ENCODE peak calls at places on chromosome 5, in eight cellular contexts. T is IMR-90; Z is foreskin fibroblast; W is neuronal stem cell; N is hepatocyte; P is neural progenitor cell; D is CD8-positive, alpha-beta T cell; B is AG10803. H is an unnamed sample.

GRCh38 chr5:112848116-112848811 is 12.8 kb upstream of the SRP19 start:
- DNase-seq in T (peak; percentile 78), Z (peak; percentile 63), W (peak; percentile 54), N (peak; percentile 67), P (peak; percentile 78), D (no peak), B (peak; percentile 75), H (peak; percentile 65)

GRCh38 chr5:57653636-57654290 is 171.2 kb upstream of the ACTBL2 start:
- DNase-seq in T (no peak), Z (no peak), W (no peak), N (no peak), P (no peak), D (no peak), B (no peak), H (no peak)

GRCh38 chr5:162119801-162120200 is 52.2 kb downstream of the GABRG2 start:
- DNase-seq in T (no peak), Z (no peak), W (no peak), N (no peak), P (no peak), D (no peak), B (no peak), H (no peak)

GRCh38 chr5:43981556-43981955 is 378.6 kb downstream of the NNT start:
- DNase-seq in T (no peak), Z (no peak), W (no peak), N (no peak), P (peak; percentile 14), D (no peak), B (no peak), H (no peak)

GRCh38 chr5:145587308-145588071 is 247.7 kb downstream of the PRELID2 start:
- DNase-seq in T (peak; percentile 93), Z (peak; percentile 61), W (no peak), N (peak; percentile 78), P (no peak), D (no peak), B (peak; percentile 84), H (peak; percentile 96)

GRCh38 chr5:180153099-180153498 is 55.9 kb downstream of the RASGEF1C start:
- DNase-seq in T (no peak), Z (no peak), W (no peak), N (no peak), P (no peak), D (no peak), B (no peak), H (no peak)

GRCh38 chr5:110768138-110768845 is 29.5 kb downstream of the SLC25A46 start:
- DNase-seq in T (peak; percentile 77), Z (peak; percentile 66), W (no peak), N (no peak), P (no peak), D (no peak), B (peak; percentile 78), H (peak; percentile 39)

GRCh38 chr5:159038907-159039306 is 60.8 kb downstream of the EBF1 start:
- DNase-seq in T (peak; percentile 90), Z (peak; percentile 84), W (no peak), N (no peak), P (no peak), D (no peak), B (peak; percentile 96), H (peak; percentile 88)

GRCh38 chr5:150311015-150311692 is 8.4 kb upstream of the ARSI start:
- DNase-seq in T (no peak), Z (no peak), W (no peak), N (no peak), P (peak; percentile 54), D (no peak), B (no peak), H (no peak)

GRCh38 chr5:37665272-37665671 is 174.6 kb downstream of the GDNF start:
- DNase-seq in T (peak; percentile 70), Z (no peak), W (no peak), N (no peak), P (no peak), D (no peak), B (peak; percentile 67), H (peak; percentile 49)

GRCh38 chr5:41925555-41925946 is 470 bp downstream of the FBXO4 start:
- DNase-seq in T (peak; percentile 24), Z (peak; percentile 13), W (peak; percentile 9), N (no peak), P (peak; percentile 18), D (peak; percentile 6), B (peak; percentile 33), H (peak; percentile 37)

GRCh38 chr5:63958654-63959053 is 3.6 kb downstream of the HTR1A start:
- DNase-seq in T (no peak), Z (no peak), W (no peak), N (no peak), P (peak; percentile 65), D (no peak), B (no peak), H (no peak)

GRCh38 chr5:179791881-179792611 is 1.7 kb upstream of the LTC4S start:
- DNase-seq in T (no peak), Z (no peak), W (no peak), N (no peak), P (no peak), D (no peak), B (no peak), H (no peak)

GRCh38 chr5:132060501-132061161 is at the start of gene IL3:
- DNase-seq in T (no peak), Z (no peak), W (no peak), N (no peak), P (no peak), D (no peak), B (no peak), H (no peak)

GRCh38 chr5:5306696-5307095 is 115.8 kb upstream of the ICE1 start:
- DNase-seq in T (peak; percentile 4), Z (peak; percentile 2), W (no peak), N (no peak), P (no peak), D (no peak), B (peak; percentile 87), H (peak; percentile 82)

GRCh38 chr5:77994943-77995342 is 218.8 kb upstream of the TBCA start:
- DNase-seq in T (no peak), Z (no peak), W (no peak), N (no peak), P (no peak), D (no peak), B (peak; percentile 5), H (no peak)

GRCh38 chr5:53478411-53479044 is 1.9 kb upstream of the FST start:
- DNase-seq in T (peak; percentile 63), Z (no peak), W (peak; percentile 78), N (peak; percentile 71), P (peak; percentile 92), D (no peak), B (peak; percentile 71), H (peak; percentile 32)

GRCh38 chr5:165630211-165630866 is 2124.9 kb downstream of the MAT2B start:
- DNase-seq in T (peak; percentile 64), Z (no peak), W (peak; percentile 76), N (peak; percentile 84), P (peak; percentile 86), D (no peak), B (peak; percentile 9), H (peak; percentile 31)

DNA sequence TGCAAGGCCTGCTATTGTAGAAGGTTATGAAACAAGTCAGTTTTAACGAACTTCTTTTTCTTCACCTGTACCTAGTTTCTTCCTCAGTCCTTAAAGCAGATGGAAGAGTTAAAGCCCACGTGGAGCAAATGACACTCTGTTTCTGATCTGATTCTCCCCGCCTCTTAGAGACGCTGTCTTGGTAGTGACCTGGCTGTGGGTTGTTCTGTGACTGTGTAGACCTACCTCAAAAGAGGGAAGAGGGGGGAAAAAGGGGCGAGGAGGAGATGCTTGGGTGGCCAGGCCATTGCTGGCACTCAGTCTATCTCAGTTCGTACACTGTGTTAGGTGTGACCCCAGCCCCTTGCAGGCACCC is 610 bp downstream of the GFRA3 start:
- DNase-seq in T (no peak), Z (no peak), W (no peak), N (no peak), P (no peak), D (no peak), B (no peak), H (no peak)
- H3K4me3 ChIP-seq in T (peak overlapping the region; percentile 30), Z (peak overlapping the region; percentile 24), W (peak overlapping the region; percentile 81), N (no peak overlapping the region), P (peak overlapping the region; percentile 58), D (no peak overlapping the region), B (peak overlapping the region; percentile 30), H (peak overlapping the region; percentile 22)

GRCh38 chr5:124660229-124661093 is 86.0 kb downstream of the ZNF608 start:
- DNase-seq in T (no peak), Z (no peak), W (no peak), N (no peak), P (peak; percentile 22), D (no peak), B (peak; percentile 33), H (peak; percentile 78)

GRCh38 chr5:124659798-124660197 is 86.6 kb downstream of the ZNF608 start:
- DNase-seq in T (no peak), Z (no peak), W (no peak), N (no peak), P (no peak), D (no peak), B (no peak), H (no peak)

GRCh38 chr5:124662261-124662781 is 84.1 kb downstream of the ZNF608 start:
- DNase-seq in T (no peak), Z (no peak), W (peak; percentile 51), N (peak; percentile 65), P (peak; percentile 62), D (no peak), B (no peak), H (no peak)

GRCh38 chr5:124663101-124663506 is 83.3 kb downstream of the ZNF608 start:
- DNase-seq in T (no peak), Z (peak; percentile 26), W (no peak), N (no peak), P (peak; percentile 45), D (no peak), B (no peak), H (no peak)

GRCh38 chr5:124661317-124662141 is 84.9 kb downstream of the ZNF608 start:
- DNase-seq in T (peak; percentile 92), Z (peak; percentile 76), W (peak; percentile 86), N (peak; percentile 85), P (peak; percentile 88), D (no peak), B (peak; percentile 81), H (peak; percentile 97)
- H3K4me3 ChIP-seq in T (no peak overlapping the region), Z (no peak overlapping the region), W (no peak overlapping the region), N (no peak overlapping the region), P (peak overlapping the region; percentile 41), D (no peak overlapping the region), B (no peak overlapping the region), H (peak overlapping the region; percentile 11)

DNA sequence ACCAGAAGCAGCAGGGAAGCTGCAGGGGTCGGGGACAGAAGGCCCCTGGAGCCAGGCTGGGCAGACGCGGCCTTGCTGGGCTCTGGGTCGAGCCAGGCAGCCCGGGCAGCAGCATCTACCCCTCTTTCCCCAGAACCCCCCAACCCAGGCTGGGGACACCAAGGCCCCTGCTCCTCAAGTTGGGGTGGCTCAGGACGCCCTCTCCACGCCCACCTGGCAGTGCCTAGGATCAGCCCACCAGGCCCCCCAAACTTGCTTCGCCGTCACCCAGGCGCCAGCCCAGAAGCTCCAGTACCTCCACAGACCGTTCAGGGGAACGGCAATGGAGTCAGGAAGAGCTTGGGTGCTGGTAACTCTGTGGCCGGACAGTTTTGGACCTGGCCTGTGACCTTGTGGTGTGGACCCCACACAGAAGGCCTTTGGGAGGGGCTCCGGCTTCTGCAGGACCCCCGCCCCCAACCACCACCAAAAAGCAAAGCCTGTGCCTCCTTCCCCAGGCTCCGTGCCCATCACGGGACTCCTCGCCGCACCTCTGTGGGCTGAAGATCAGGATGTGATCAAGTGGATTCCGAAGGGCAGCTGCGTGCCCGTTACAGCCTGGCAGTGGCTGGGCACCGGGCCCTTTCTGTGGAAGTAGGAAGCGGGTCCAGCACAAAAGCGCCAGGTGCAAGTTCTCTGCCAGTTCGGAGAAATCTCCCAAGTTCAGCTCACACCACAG is 2.2 kb downstream of the SLC12A7 start:
- DNase-seq in T (no peak), Z (no peak), W (no peak), N (no peak), P (no peak), D (no peak), B (no peak), H (no peak)
- H3K4me3 ChIP-seq in T (no peak overlapping the region), Z (no peak overlapping the region), W (no peak overlapping the region), N (no peak overlapping the region), P (no peak overlapping the region), D (no peak overlapping the region), B (no peak overlapping the region), H (no peak overlapping the region)

GRCh38 chr5:93575466-93575865 is 5.6 kb downstream of the NR2F1-AS1 start:
- DNase-seq in T (no peak), Z (no peak), W (no peak), N (no peak), P (peak; percentile 8), D (no peak), B (no peak), H (no peak)
- H3K4me3 ChIP-seq in T (no peak overlapping the region), Z (no peak overlapping the region), W (no peak overlapping the region), N (no peak overlapping the region), P (peak overlapping the region; percentile 42), D (no peak overlapping the region), B (no peak overlapping the region), H (no peak overlapping the region)